ENCODE peak calls at places on chromosome 1, in six cellular contexts. Z, B, D, G, C and M are unnamed samples.

GRCh38 chr1:1290238-1290731 is 10.0 kb downstream of the SCNN1D start:
- DNase-seq in B (peak; percentile 70), D (peak; percentile 58), G (peak; percentile 82), C (peak; percentile 49), Z (peak; percentile 90), M (no peak)

GRCh38 chr1:154589780-154590179 is 18.2 kb downstream of the ADAR start:
- DNase-seq in Z (no peak), D (no peak), B (no peak), G (no peak), C (no peak), M (no peak)

GRCh38 chr1:204544321-204544720 is 28.1 kb downstream of the MDM4 start:
- DNase-seq in C (no peak), Z (no peak), G (no peak), B (no peak), D (no peak), M (no peak)

GRCh38 chr1:244964112-244964971 is 100.0 kb upstream of the HNRNPU start:
- DNase-seq in Z (no peak), B (peak; percentile 29), C (no peak), D (no peak), G (no peak), M (peak; percentile 9)

GRCh38 chr1:109312978-109313775 is 6.4 kb upstream of the MYBPHL start:
- DNase-seq in G (no peak), Z (no peak), B (no peak), C (no peak), D (no peak), M (no peak)

GRCh38 chr1:243508303-243508713 is 252.5 kb downstream of the SDCCAG8 start:
- DNase-seq in Z (no peak), G (no peak), B (peak; percentile 22), C (no peak), D (no peak), M (no peak)

GRCh38 chr1:97918961-97919360 is 1.9 kb downstream of the DPYD start:
- DNase-seq in G (no peak), B (no peak), Z (no peak), D (no peak), C (no peak), M (no peak)

GRCh38 chr1:178724734-178725602 is at the start of gene RALGPS2:
- DNase-seq in D (peak; percentile 58), G (peak; percentile 85), C (peak; percentile 34), Z (peak; percentile 88), B (peak; percentile 63), M (peak; percentile 81)

GRCh38 chr1:223363856-223364684 is at the start of gene SUSD4:
- DNase-seq in G (peak; percentile 76), D (peak; percentile 45), C (peak; percentile 54), B (peak; percentile 53), Z (peak; percentile 90), M (peak; percentile 69)